ENCODE peak calls at places on chromosomes 4 and X, in eight cellular contexts. One of them, this sample, is unnamed.

GRCh38 chr4:118124977-118125376 is 90.7 kb downstream of the NDST3 start:
- DNase-seq in IMR-90: peak
- DNase-seq in ovary: no peak
- DNase-seq in nephron progenitor cell: no peak
- DNase-seq in lung: no peak
- DNase-seq in AG09319: no peak
- DNase-seq in Calu3: no peak
- DNase-seq in SK-N-SH: no peak
- DNase-seq in this sample: no peak

GRCh38 chrX:53186363-53186762 is 38.6 kb downstream of the KDM5C start:
- DNase-seq in IMR-90: peak
- DNase-seq in AG09319: no peak
- DNase-seq in SK-N-SH: no peak
- DNase-seq in Calu3: peak
- DNase-seq in ovary: no peak
- DNase-seq in lung: no peak
- DNase-seq in nephron progenitor cell: no peak
- DNase-seq in this sample: peak

GRCh38 chrX:17596051-17596450 is 141.2 kb upstream of the SCML1 start:
- DNase-seq in IMR-90: no peak
- DNase-seq in ovary: no peak
- DNase-seq in nephron progenitor cell: no peak
- DNase-seq in SK-N-SH: no peak
- DNase-seq in Calu3: no peak
- DNase-seq in lung: no peak
- DNase-seq in AG09319: no peak
- DNase-seq in this sample: peak

GRCh38 chr4:2937986-2938385 is 25.2 kb downstream of the NOP14 start:
- DNase-seq in lung: peak
- DNase-seq in IMR-90: no peak
- DNase-seq in AG09319: no peak
- DNase-seq in ovary: peak
- DNase-seq in nephron progenitor cell: no peak
- DNase-seq in Calu3: no peak
- DNase-seq in SK-N-SH: no peak
- DNase-seq in this sample: no peak

GRCh38 chr4:154640999-154641398 is 28.5 kb upstream of the FGG start:
- DNase-seq in Calu3: no peak
- DNase-seq in ovary: no peak
- DNase-seq in SK-N-SH: no peak
- DNase-seq in nephron progenitor cell: no peak
- DNase-seq in IMR-90: no peak
- DNase-seq in AG09319: no peak
- DNase-seq in lung: no peak
- DNase-seq in this sample: no peak

GRCh38 chr4:148866666-148867065 is 424.5 kb upstream of the NR3C2 start:
- DNase-seq in ovary: no peak
- DNase-seq in IMR-90: no peak
- DNase-seq in SK-N-SH: no peak
- DNase-seq in Calu3: no peak
- DNase-seq in nephron progenitor cell: no peak
- DNase-seq in lung: no peak
- DNase-seq in AG09319: no peak
- DNase-seq in this sample: no peak

GRCh38 chr4:15396157-15396800 is 31.6 kb upstream of the C1QTNF7 start:
- DNase-seq in AG09319: no peak
- DNase-seq in lung: no peak
- DNase-seq in nephron progenitor cell: peak
- DNase-seq in IMR-90: peak
- DNase-seq in Calu3: peak
- DNase-seq in SK-N-SH: peak
- DNase-seq in ovary: no peak
- DNase-seq in this sample: peak

GRCh38 chrX:39855748-39856129 is 242.0 kb downstream of the BCOR start:
- DNase-seq in Calu3: peak
- DNase-seq in nephron progenitor cell: no peak
- DNase-seq in ovary: no peak
- DNase-seq in SK-N-SH: no peak
- DNase-seq in IMR-90: peak
- DNase-seq in AG09319: no peak
- DNase-seq in lung: no peak
- DNase-seq in this sample: no peak

GRCh38 chrX:141220342-141221008 is 21.8 kb downstream of the SPANXC start:
- DNase-seq in IMR-90: peak
- DNase-seq in AG09319: peak
- DNase-seq in SK-N-SH: no peak
- DNase-seq in lung: no peak
- DNase-seq in nephron progenitor cell: no peak
- DNase-seq in ovary: no peak
- DNase-seq in Calu3: no peak
- DNase-seq in this sample: peak

GRCh38 chrX:123860506-123860840 is 620 bp downstream of the XIAP start:
- DNase-seq in nephron progenitor cell: no peak
- DNase-seq in Calu3: no peak
- DNase-seq in SK-N-SH: peak
- DNase-seq in lung: no peak
- DNase-seq in ovary: no peak
- DNase-seq in AG09319: no peak
- DNase-seq in IMR-90: no peak
- DNase-seq in this sample: peak

GRCh38 chr4:100828986-100829685 is 311.3 kb upstream of the EMCN start:
- DNase-seq in lung: no peak
- DNase-seq in IMR-90: no peak
- DNase-seq in Calu3: no peak
- DNase-seq in ovary: no peak
- DNase-seq in AG09319: no peak
- DNase-seq in nephron progenitor cell: no peak
- DNase-seq in SK-N-SH: no peak
- DNase-seq in this sample: no peak

GRCh38 chr4:77123403-77123802 is 33.6 kb upstream of the CCNG2 start:
- DNase-seq in lung: no peak
- DNase-seq in AG09319: no peak
- DNase-seq in nephron progenitor cell: no peak
- DNase-seq in ovary: no peak
- DNase-seq in Calu3: no peak
- DNase-seq in SK-N-SH: no peak
- DNase-seq in IMR-90: no peak
- DNase-seq in this sample: no peak

GRCh38 chr4:171524913-171525312 is 288.3 kb upstream of the GALNTL6 start:
- DNase-seq in SK-N-SH: no peak
- DNase-seq in lung: no peak
- DNase-seq in AG09319: no peak
- DNase-seq in IMR-90: no peak
- DNase-seq in ovary: no peak
- DNase-seq in nephron progenitor cell: no peak
- DNase-seq in Calu3: no peak
- DNase-seq in this sample: no peak

GRCh38 chr4:156038772-156039171 is 85.1 kb upstream of the CTSO start:
- DNase-seq in nephron progenitor cell: no peak
- DNase-seq in SK-N-SH: no peak
- DNase-seq in ovary: no peak
- DNase-seq in Calu3: no peak
- DNase-seq in AG09319: no peak
- DNase-seq in lung: no peak
- DNase-seq in IMR-90: no peak
- DNase-seq in this sample: no peak

GRCh38 chr4:83852085-83852451 is 316.2 kb downstream of the GPAT3 start:
- DNase-seq in ovary: no peak
- DNase-seq in AG09319: no peak
- DNase-seq in SK-N-SH: no peak
- DNase-seq in lung: no peak
- DNase-seq in nephron progenitor cell: no peak
- DNase-seq in IMR-90: peak
- DNase-seq in Calu3: no peak
- DNase-seq in this sample: peak

GRCh38 chr4:158622251-158622650 is 49.4 kb downstream of the C4orf46 start:
- DNase-seq in SK-N-SH: no peak
- DNase-seq in nephron progenitor cell: no peak
- DNase-seq in Calu3: no peak
- DNase-seq in AG09319: no peak
- DNase-seq in IMR-90: peak
- DNase-seq in lung: no peak
- DNase-seq in ovary: no peak
- DNase-seq in this sample: no peak

GRCh38 chrX:116239944-116240391 is 69.4 kb downstream of the AGTR2 start:
- DNase-seq in SK-N-SH: no peak
- DNase-seq in lung: no peak
- DNase-seq in ovary: no peak
- DNase-seq in Calu3: no peak
- DNase-seq in nephron progenitor cell: no peak
- DNase-seq in IMR-90: no peak
- DNase-seq in AG09319: no peak
- DNase-seq in this sample: peak

GRCh38 chr4:140012688-140013087 is 141.3 kb downstream of the MAML3 start:
- DNase-seq in IMR-90: peak
- DNase-seq in SK-N-SH: peak
- DNase-seq in nephron progenitor cell: peak
- DNase-seq in AG09319: peak
- DNase-seq in ovary: no peak
- DNase-seq in Calu3: peak
- DNase-seq in lung: peak
- DNase-seq in this sample: peak

GRCh38 chr4:105474110-105474518 is 252 bp upstream of the PPA2 start:
- DNase-seq in IMR-90: peak
- DNase-seq in AG09319: no peak
- DNase-seq in ovary: peak
- DNase-seq in nephron progenitor cell: peak
- DNase-seq in SK-N-SH: no peak
- DNase-seq in lung: no peak
- DNase-seq in Calu3: peak
- DNase-seq in this sample: peak

GRCh38 chr4:105473340-105474109 is at the start of gene PPA2:
- DNase-seq in lung: peak
- DNase-seq in ovary: peak
- DNase-seq in AG09319: peak
- DNase-seq in SK-N-SH: peak
- DNase-seq in nephron progenitor cell: peak
- DNase-seq in IMR-90: peak
- DNase-seq in Calu3: peak
- DNase-seq in this sample: peak

GRCh38 chr4:105466580-105466979 is 7.3 kb downstream of the PPA2 start:
- DNase-seq in ovary: no peak
- DNase-seq in lung: no peak
- DNase-seq in Calu3: no peak
- DNase-seq in nephron progenitor cell: no peak
- DNase-seq in IMR-90: no peak
- DNase-seq in SK-N-SH: no peak
- DNase-seq in AG09319: no peak
- DNase-seq in this sample: no peak

GRCh38 chr4:105472871-105473339 is 957 bp downstream of the PPA2 start:
- DNase-seq in lung: no peak
- DNase-seq in ovary: no peak
- DNase-seq in SK-N-SH: peak
- DNase-seq in Calu3: no peak
- DNase-seq in IMR-90: no peak
- DNase-seq in nephron progenitor cell: no peak
- DNase-seq in AG09319: no peak
- DNase-seq in this sample: no peak

GRCh38 chr4:105471566-105472176 is 2.2 kb downstream of the PPA2 start:
- DNase-seq in AG09319: peak
- DNase-seq in ovary: peak
- DNase-seq in nephron progenitor cell: peak
- DNase-seq in Calu3: peak
- DNase-seq in lung: peak
- DNase-seq in IMR-90: peak
- DNase-seq in SK-N-SH: peak
- DNase-seq in this sample: no peak
- TF ChIP-seq CTCF in AG09319: peak
- TF ChIP-seq CTCF in ovary: peak
- TF ChIP-seq CTCF in nephron progenitor cell: peak
- TF ChIP-seq CTCF in Calu3: no peak
- TF ChIP-seq CTCF in lung: peak
- TF ChIP-seq CTCF in IMR-90: peak
- TF ChIP-seq CTCF in SK-N-SH: peak
- TF ChIP-seq CTCF in this sample: peak

DNA sequence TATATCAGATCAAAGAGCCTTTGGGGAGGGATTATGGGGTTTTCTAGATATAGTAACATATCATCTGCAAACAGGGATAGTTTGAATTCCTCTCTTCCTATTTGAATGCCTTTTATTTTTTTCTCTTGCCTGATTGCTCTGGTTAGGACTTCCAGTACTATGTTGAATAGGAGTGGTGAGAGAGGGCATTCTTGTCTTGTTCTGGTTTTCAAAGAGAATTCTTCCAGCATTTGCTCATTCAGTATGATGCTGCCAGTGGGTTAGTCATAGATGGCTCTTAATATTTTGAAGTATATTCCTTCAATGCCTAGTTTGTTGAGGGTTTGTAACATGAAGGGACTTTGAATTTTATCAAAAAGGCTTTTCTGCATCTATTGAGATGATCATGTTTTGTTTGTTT is 25.6 kb upstream of the ABCB7 start:
- DNase-seq in nephron progenitor cell: no peak
- DNase-seq in Calu3: no peak
- DNase-seq in AG09319: no peak
- DNase-seq in lung: no peak
- DNase-seq in SK-N-SH: no peak
- DNase-seq in IMR-90: peak
- DNase-seq in ovary: no peak
- DNase-seq in this sample: peak
- TF ChIP-seq CTCF in nephron progenitor cell: no peak
- TF ChIP-seq CTCF in Calu3: no peak
- TF ChIP-seq CTCF in AG09319: no peak
- TF ChIP-seq CTCF in lung: no peak
- TF ChIP-seq CTCF in SK-N-SH: no peak
- TF ChIP-seq CTCF in IMR-90: no peak
- TF ChIP-seq CTCF in ovary: no peak
- TF ChIP-seq CTCF in this sample: no peak

DNA sequence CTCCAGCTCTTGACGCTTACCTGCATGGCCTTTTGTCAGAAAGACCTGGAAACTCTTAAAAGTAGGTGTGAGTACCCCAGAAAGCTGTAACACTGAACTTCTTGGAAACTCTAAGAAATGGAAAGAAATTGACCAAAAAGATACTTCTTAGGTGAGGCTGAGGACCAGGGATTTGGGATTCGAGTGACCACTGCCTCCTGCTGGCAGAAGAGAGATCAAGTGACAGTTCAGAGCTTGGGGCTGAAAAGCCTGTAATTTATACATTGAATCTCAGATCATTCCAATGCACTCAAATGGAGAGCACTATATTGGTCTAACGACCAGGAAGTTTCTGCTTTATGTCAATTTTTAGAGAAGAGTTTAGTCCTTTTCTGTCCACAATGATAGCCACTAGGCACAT is 204.6 kb downstream of the PDGFRA start:
- DNase-seq in SK-N-SH: no peak
- DNase-seq in AG09319: no peak
- DNase-seq in lung: no peak
- DNase-seq in ovary: no peak
- DNase-seq in nephron progenitor cell: no peak
- DNase-seq in Calu3: no peak
- DNase-seq in IMR-90: peak
- DNase-seq in this sample: no peak
- TF ChIP-seq CTCF in SK-N-SH: peak
- TF ChIP-seq CTCF in AG09319: peak
- TF ChIP-seq CTCF in lung: no peak
- TF ChIP-seq CTCF in ovary: no peak
- TF ChIP-seq CTCF in nephron progenitor cell: no peak
- TF ChIP-seq CTCF in Calu3: no peak
- TF ChIP-seq CTCF in IMR-90: peak
- TF ChIP-seq CTCF in this sample: peak

GRCh38 chrX:126141014-126141413 is 25.1 kb downstream of the DCAF12L2 start:
- DNase-seq in Calu3: no peak
- DNase-seq in IMR-90: no peak
- DNase-seq in AG09319: no peak
- DNase-seq in ovary: no peak
- DNase-seq in SK-N-SH: no peak
- DNase-seq in nephron progenitor cell: no peak
- DNase-seq in lung: no peak
- DNase-seq in this sample: no peak

GRCh38 chrX:126137899-126138298 is 28.2 kb downstream of the DCAF12L2 start:
- DNase-seq in AG09319: no peak
- DNase-seq in SK-N-SH: peak
- DNase-seq in lung: no peak
- DNase-seq in nephron progenitor cell: no peak
- DNase-seq in IMR-90: no peak
- DNase-seq in ovary: no peak
- DNase-seq in Calu3: no peak
- DNase-seq in this sample: no peak
- TF ChIP-seq CTCF in AG09319: no peak
- TF ChIP-seq CTCF in SK-N-SH: peak
- TF ChIP-seq CTCF in lung: no peak
- TF ChIP-seq CTCF in nephron progenitor cell: peak
- TF ChIP-seq CTCF in IMR-90: no peak
- TF ChIP-seq CTCF in ovary: no peak
- TF ChIP-seq CTCF in Calu3: no peak
- TF ChIP-seq CTCF in this sample: no peak

This sample was measured in foreskin keratinocyte.